ENCODE peak calls at places on chromosomes 13 and 19, in five cellular contexts. M is IMR-90, G is GM12878, A is K562, W is SK-N-SH. Z is an unnamed sample.
A peak's percentile ranks its signal among the peaks of the same experiment; 100 is the strongest.

GRCh38 chr13:96898855-96899254 is 95.4 kb downstream of the OXGR1 start:
- DNase-seq in M (no peak), G (no peak), A (no peak), W (no peak), Z (no peak)

GRCh38 chr19:11948646-11949045 is 16.2 kb upstream of the ZNF763 start:
- DNase-seq in M (no peak), G (no peak), A (no peak), W (no peak), Z (no peak)

GRCh38 chr19:46211201-46211881 is 18.2 kb upstream of the IGFL1 start:
- DNase-seq in M (no peak), G (no peak), A (no peak), W (no peak), Z (no peak)

GRCh38 chr13:18995259-18995873 is 186.3 kb downstream of the TUBA3C start:
- DNase-seq in M (no peak), G (no peak), A (no peak), W (no peak), Z (no peak)

GRCh38 chr13:28031220-28031903 is 42.9 kb upstream of the URAD start:
- DNase-seq in M (no peak), G (no peak), A (no peak), W (no peak), Z (no peak)

GRCh38 chr13:86585826-86586225 is 786.6 kb upstream of the SLITRK6 start:
- DNase-seq in M (peak; percentile 93), G (no peak), A (no peak), W (no peak), Z (no peak)

GRCh38 chr13:23433171-23434153 is at the start of gene SACS:
- DNase-seq in M (peak; percentile 52), G (no peak), A (no peak), W (peak; percentile 81), Z (no peak)

GRCh38 chr19:48044561-48044960 is 682 bp upstream of the CABP5 start:
- DNase-seq in M (no peak), G (no peak), A (no peak), W (no peak), Z (no peak)

GRCh38 chr19:32570081-32570785 is 10.8 kb upstream of the PDCD5 start:
- DNase-seq in M (peak; percentile 57), G (no peak), A (peak; percentile 46), W (peak; percentile 75), Z (peak; percentile 62)

GRCh38 chr13:44549461-44549860 is 26.7 kb downstream of the TSC22D1 start:
- DNase-seq in M (no peak), G (no peak), A (no peak), W (no peak), Z (no peak)

GRCh38 chr13:75372517-75372916 is 109.5 kb downstream of the TBC1D4 start:
- DNase-seq in M (peak; percentile 62), G (no peak), A (peak; percentile 24), W (peak; percentile 42), Z (peak; percentile 44)

GRCh38 chr13:84662503-84662902 is 780.2 kb upstream of the SLITRK1 start:
- DNase-seq in M (no peak), G (no peak), A (no peak), W (no peak), Z (no peak)

GRCh38 chr13:20337894-20338551 is 105.9 kb upstream of the GJB6 start:
- DNase-seq in M (no peak), G (peak; percentile 13), A (no peak), W (no peak), Z (no peak)

DNA sequence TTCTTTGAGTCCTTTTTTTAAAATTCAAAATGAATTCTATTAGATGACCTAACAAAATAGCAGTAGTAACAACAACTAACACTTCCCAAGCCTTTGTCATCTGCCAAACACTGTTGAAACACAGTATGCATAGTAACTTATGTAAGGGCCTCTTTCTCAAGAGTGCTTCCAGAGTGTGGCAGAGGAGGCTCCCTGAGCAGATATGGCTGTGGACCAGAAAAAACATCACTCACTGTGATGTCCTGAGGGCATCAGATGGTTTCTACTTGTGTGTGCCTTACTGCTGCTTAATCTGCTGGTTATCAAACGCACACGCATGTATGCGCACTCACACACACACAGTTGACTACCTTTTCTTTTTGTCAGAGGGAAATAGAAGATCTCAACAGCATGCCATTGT is 110.8 kb downstream of the DLEU7 start:
- DNase-seq in M (peak; percentile 19), G (no peak), A (no peak), W (peak; percentile 46), Z (no peak)
- TF ChIP-seq MXI1 in M (no peak), G (no peak), A (no peak), W (no peak), Z (no peak)

GRCh38 chr19:2433854-2434253 is 6.5 kb upstream of the TIMM13 start:
- DNase-seq in M (no peak), G (no peak), A (no peak), W (no peak), Z (no peak)

GRCh38 chr19:2432131-2432848 is 4.9 kb upstream of the TIMM13 start:
- DNase-seq in M (no peak), G (no peak), A (no peak), W (no peak), Z (no peak)

GRCh38 chr19:2428756-2429711 is 1.6 kb upstream of the TIMM13 start:
- DNase-seq in M (no peak), G (no peak), A (no peak), W (no peak), Z (no peak)

GRCh38 chr19:2429917-2430570 is 2.7 kb upstream of the TIMM13 start:
- DNase-seq in M (no peak), G (no peak), A (no peak), W (no peak), Z (no peak)

GRCh38 chr19:2431318-2432055 is 4.1 kb upstream of the TIMM13 start:
- DNase-seq in M (no peak), G (no peak), A (no peak), W (no peak), Z (no peak)
- TF ChIP-seq MXI1 in M (no peak), G (no peak), A (no peak), W (no peak), Z (no peak)

GRCh38 chr19:4811328-4812131 is 20.0 kb downstream of the TICAM1 start:
- DNase-seq in M (peak; percentile 45), G (no peak), A (peak; percentile 75), W (peak; percentile 82), Z (peak; percentile 63)
- TF ChIP-seq MXI1 in M (no peak), G (no peak), A (no peak), W (no peak), Z (peak; percentile 5)

GRCh38 chr13:42040730-42041016 is 7.8 kb upstream of the DGKH start:
- DNase-seq in M (no peak), G (no peak), A (peak; percentile 27), W (no peak), Z (no peak)
- TF ChIP-seq MXI1 in M (no peak), G (no peak), A (no peak), W (no peak), Z (no peak)

GRCh38 chr19:728011-728410 is 19.3 kb downstream of the PALM start:
- DNase-seq in M (no peak), G (no peak), A (no peak), W (no peak), Z (no peak)
- TF ChIP-seq MXI1 in M (no peak), G (no peak), A (no peak), W (no peak), Z (no peak)

DNA sequence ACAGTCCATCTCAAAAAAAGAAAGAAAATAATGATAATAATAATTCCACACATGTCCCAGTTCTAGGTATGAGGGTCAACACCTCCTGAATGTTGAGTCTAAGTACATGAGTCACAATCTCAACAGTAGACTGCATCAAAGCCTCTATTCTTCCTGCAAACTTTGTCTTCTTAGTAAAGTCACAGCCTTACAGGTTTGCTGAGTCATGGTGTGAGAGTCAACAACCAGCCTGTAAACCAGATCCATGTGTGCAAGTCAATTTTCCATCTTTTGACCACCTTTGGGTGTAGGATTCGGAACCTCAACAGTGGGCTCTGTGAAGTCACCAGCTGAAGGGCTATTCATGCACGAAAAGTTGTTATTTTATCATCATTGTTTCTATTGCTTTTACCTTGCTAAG is 25.7 kb upstream of the ZNF729 start:
- DNase-seq in M (no peak), G (no peak), A (no peak), W (no peak), Z (no peak)
- TF ChIP-seq MXI1 in M (no peak), G (no peak), A (no peak), W (no peak), Z (no peak)

GRCh38 chr19:43779147-43779819 is 1.5 kb downstream of the KCNN4 start:
- DNase-seq in M (no peak), G (no peak), A (no peak), W (no peak), Z (no peak)

GRCh38 chr19:43777163-43777700 is 3.5 kb downstream of the KCNN4 start:
- DNase-seq in M (peak; percentile 36), G (no peak), A (peak; percentile 79), W (peak; percentile 69), Z (no peak)

GRCh38 chr19:43780706-43781525 is at the start of gene KCNN4:
- DNase-seq in M (peak; percentile 67), G (no peak), A (peak; percentile 65), W (no peak), Z (no peak)

GRCh38 chr19:43779820-43780219 is 953 bp downstream of the KCNN4 start:
- DNase-seq in M (no peak), G (no peak), A (peak; percentile 69), W (no peak), Z (no peak)

DNA sequence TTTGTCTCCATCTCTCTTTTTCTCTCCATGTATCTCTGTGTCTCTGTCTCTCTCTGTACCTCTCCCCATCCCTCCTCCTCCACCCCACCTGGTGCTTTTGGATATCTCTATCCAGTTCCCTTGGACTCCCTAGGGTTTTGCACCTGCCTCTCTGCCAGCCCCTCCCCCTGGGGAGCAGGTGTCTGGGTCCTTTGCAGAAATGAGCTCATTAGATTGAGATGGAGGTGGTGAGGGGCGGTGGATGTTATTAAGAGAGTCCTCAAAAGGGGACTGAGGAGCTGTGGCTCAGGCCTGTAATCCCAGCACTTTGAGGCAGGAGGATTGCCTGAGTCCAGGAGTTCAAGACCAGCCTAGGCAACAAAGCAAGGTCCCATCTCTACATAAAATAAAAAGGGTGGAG is 2.1 kb downstream of the KCNN4 start:
- DNase-seq in M (no peak), G (no peak), A (no peak), W (no peak), Z (no peak)
- TF ChIP-seq MXI1 in M (no peak), G (no peak), A (no peak), W (no peak), Z (no peak)